ENCODE peak calls at places on chromosomes 3 and 15, in ten cellular contexts. One of them, this sample, is unnamed.

GRCh38 chr3:125280966-125281365 is 68.4 kb upstream of the SLC12A8 start:
- DNase-seq in left ventricle myocardium inferior: no peak
- DNase-seq in nephron progenitor cell: no peak
- DNase-seq in HS-5: peak
- DNase-seq in fibroblast of pulmonary artery: peak
- DNase-seq in heart left ventricle: peak
- DNase-seq in T-helper 2 cell: no peak
- DNase-seq in NCI-H2171: no peak
- DNase-seq in GM04504: peak
- DNase-seq in foreskin fibroblast: peak
- DNase-seq in this sample: no peak

GRCh38 chr3:50972029-50972428 is 297.3 kb downstream of the DOCK3 start:
- DNase-seq in left ventricle myocardium inferior: no peak
- DNase-seq in T-helper 2 cell: no peak
- DNase-seq in NCI-H2171: no peak
- DNase-seq in foreskin fibroblast: no peak
- DNase-seq in GM04504: no peak
- DNase-seq in HS-5: no peak
- DNase-seq in heart left ventricle: no peak
- DNase-seq in fibroblast of pulmonary artery: no peak
- DNase-seq in nephron progenitor cell: no peak
- DNase-seq in this sample: no peak

GRCh38 chr3:170614214-170614966 is 28.5 kb upstream of the SLC7A14 start:
- DNase-seq in heart left ventricle: peak
- DNase-seq in nephron progenitor cell: no peak
- DNase-seq in fibroblast of pulmonary artery: peak
- DNase-seq in left ventricle myocardium inferior: peak
- DNase-seq in GM04504: peak
- DNase-seq in foreskin fibroblast: peak
- DNase-seq in NCI-H2171: no peak
- DNase-seq in HS-5: peak
- DNase-seq in T-helper 2 cell: no peak
- DNase-seq in this sample: peak

GRCh38 chr15:63085289-63085688 is 36.4 kb upstream of the LACTB start:
- DNase-seq in foreskin fibroblast: no peak
- DNase-seq in GM04504: no peak
- DNase-seq in nephron progenitor cell: no peak
- DNase-seq in HS-5: no peak
- DNase-seq in left ventricle myocardium inferior: no peak
- DNase-seq in T-helper 2 cell: no peak
- DNase-seq in fibroblast of pulmonary artery: no peak
- DNase-seq in heart left ventricle: no peak
- DNase-seq in NCI-H2171: no peak
- DNase-seq in this sample: no peak

GRCh38 chr15:72199721-72200212 is 2.2 kb upstream of the GRAMD2A start:
- DNase-seq in GM04504: peak
- DNase-seq in HS-5: no peak
- DNase-seq in left ventricle myocardium inferior: peak
- DNase-seq in nephron progenitor cell: peak
- DNase-seq in foreskin fibroblast: peak
- DNase-seq in heart left ventricle: peak
- DNase-seq in fibroblast of pulmonary artery: peak
- DNase-seq in NCI-H2171: peak
- DNase-seq in T-helper 2 cell: no peak
- DNase-seq in this sample: no peak

GRCh38 chr3:37115451-37115850 is 58.9 kb downstream of the LRRFIP2 start:
- DNase-seq in T-helper 2 cell: no peak
- DNase-seq in fibroblast of pulmonary artery: peak
- DNase-seq in HS-5: peak
- DNase-seq in left ventricle myocardium inferior: no peak
- DNase-seq in nephron progenitor cell: no peak
- DNase-seq in GM04504: no peak
- DNase-seq in heart left ventricle: no peak
- DNase-seq in NCI-H2171: no peak
- DNase-seq in foreskin fibroblast: peak
- DNase-seq in this sample: no peak

GRCh38 chr3:119367000-119367399 is 72.8 kb downstream of the ARHGAP31 start:
- DNase-seq in NCI-H2171: no peak
- DNase-seq in GM04504: no peak
- DNase-seq in HS-5: no peak
- DNase-seq in nephron progenitor cell: no peak
- DNase-seq in foreskin fibroblast: no peak
- DNase-seq in heart left ventricle: no peak
- DNase-seq in left ventricle myocardium inferior: no peak
- DNase-seq in T-helper 2 cell: no peak
- DNase-seq in fibroblast of pulmonary artery: no peak
- DNase-seq in this sample: no peak

GRCh38 chr3:154885016-154885415 is 195.1 kb upstream of the MME start:
- DNase-seq in foreskin fibroblast: peak
- DNase-seq in GM04504: peak
- DNase-seq in nephron progenitor cell: no peak
- DNase-seq in HS-5: no peak
- DNase-seq in NCI-H2171: no peak
- DNase-seq in fibroblast of pulmonary artery: peak
- DNase-seq in heart left ventricle: no peak
- DNase-seq in T-helper 2 cell: no peak
- DNase-seq in left ventricle myocardium inferior: no peak
- DNase-seq in this sample: peak

GRCh38 chr3:79018671-79019136 is 749.1 kb downstream of the ROBO1 start:
- DNase-seq in T-helper 2 cell: no peak
- DNase-seq in heart left ventricle: peak
- DNase-seq in left ventricle myocardium inferior: peak
- DNase-seq in fibroblast of pulmonary artery: peak
- DNase-seq in nephron progenitor cell: peak
- DNase-seq in NCI-H2171: no peak
- DNase-seq in HS-5: no peak
- DNase-seq in foreskin fibroblast: peak
- DNase-seq in GM04504: peak
- DNase-seq in this sample: no peak

GRCh38 chr3:16433701-16434151 is 79.8 kb downstream of the RFTN1 start:
- DNase-seq in T-helper 2 cell: no peak
- DNase-seq in nephron progenitor cell: no peak
- DNase-seq in foreskin fibroblast: no peak
- DNase-seq in left ventricle myocardium inferior: no peak
- DNase-seq in heart left ventricle: no peak
- DNase-seq in fibroblast of pulmonary artery: no peak
- DNase-seq in HS-5: no peak
- DNase-seq in NCI-H2171: no peak
- DNase-seq in GM04504: no peak
- DNase-seq in this sample: no peak

GRCh38 chr15:78730955-78731354 is 80.3 kb downstream of the ADAMTS7 start:
- DNase-seq in heart left ventricle: no peak
- DNase-seq in left ventricle myocardium inferior: no peak
- DNase-seq in GM04504: no peak
- DNase-seq in foreskin fibroblast: no peak
- DNase-seq in HS-5: no peak
- DNase-seq in nephron progenitor cell: no peak
- DNase-seq in NCI-H2171: no peak
- DNase-seq in T-helper 2 cell: no peak
- DNase-seq in fibroblast of pulmonary artery: no peak
- DNase-seq in this sample: no peak

GRCh38 chr15:55789066-55789660 is 46.2 kb upstream of the PRTG start:
- DNase-seq in heart left ventricle: peak
- DNase-seq in GM04504: no peak
- DNase-seq in NCI-H2171: no peak
- DNase-seq in nephron progenitor cell: no peak
- DNase-seq in HS-5: no peak
- DNase-seq in foreskin fibroblast: no peak
- DNase-seq in left ventricle myocardium inferior: peak
- DNase-seq in fibroblast of pulmonary artery: no peak
- DNase-seq in T-helper 2 cell: peak
- DNase-seq in this sample: no peak

GRCh38 chr3:117746091-117746490 is 1036.5 kb downstream of the TUSC7 start:
- DNase-seq in foreskin fibroblast: no peak
- DNase-seq in T-helper 2 cell: no peak
- DNase-seq in heart left ventricle: no peak
- DNase-seq in GM04504: no peak
- DNase-seq in HS-5: no peak
- DNase-seq in NCI-H2171: no peak
- DNase-seq in nephron progenitor cell: no peak
- DNase-seq in left ventricle myocardium inferior: no peak
- DNase-seq in fibroblast of pulmonary artery: no peak
- DNase-seq in this sample: no peak

GRCh38 chr3:50352762-50353161 is 2.1 kb downstream of the CYB561D2 start:
- DNase-seq in left ventricle myocardium inferior: no peak
- DNase-seq in GM04504: no peak
- DNase-seq in HS-5: no peak
- DNase-seq in fibroblast of pulmonary artery: no peak
- DNase-seq in heart left ventricle: no peak
- DNase-seq in foreskin fibroblast: peak
- DNase-seq in T-helper 2 cell: no peak
- DNase-seq in NCI-H2171: no peak
- DNase-seq in nephron progenitor cell: no peak
- DNase-seq in this sample: no peak

GRCh38 chr15:71171195-71171594 is 55.9 kb downstream of the THSD4 start:
- DNase-seq in fibroblast of pulmonary artery: no peak
- DNase-seq in HS-5: no peak
- DNase-seq in left ventricle myocardium inferior: no peak
- DNase-seq in GM04504: no peak
- DNase-seq in nephron progenitor cell: no peak
- DNase-seq in T-helper 2 cell: no peak
- DNase-seq in foreskin fibroblast: no peak
- DNase-seq in heart left ventricle: no peak
- DNase-seq in NCI-H2171: no peak
- DNase-seq in this sample: no peak

GRCh38 chr3:127831723-127832172 is 9.4 kb upstream of the MGLL start:
- DNase-seq in T-helper 2 cell: no peak
- DNase-seq in fibroblast of pulmonary artery: peak
- DNase-seq in left ventricle myocardium inferior: peak
- DNase-seq in GM04504: peak
- DNase-seq in NCI-H2171: no peak
- DNase-seq in foreskin fibroblast: peak
- DNase-seq in nephron progenitor cell: peak
- DNase-seq in HS-5: no peak
- DNase-seq in heart left ventricle: peak
- DNase-seq in this sample: no peak

GRCh38 chr3:149999421-149999820 is 28.7 kb upstream of the PFN2 start:
- DNase-seq in foreskin fibroblast: no peak
- DNase-seq in left ventricle myocardium inferior: no peak
- DNase-seq in heart left ventricle: no peak
- DNase-seq in NCI-H2171: peak
- DNase-seq in T-helper 2 cell: no peak
- DNase-seq in nephron progenitor cell: no peak
- DNase-seq in HS-5: no peak
- DNase-seq in fibroblast of pulmonary artery: no peak
- DNase-seq in GM04504: no peak
- DNase-seq in this sample: no peak

GRCh38 chr3:114456742-114457141 is 162.9 kb downstream of the TIGIT start:
- DNase-seq in left ventricle myocardium inferior: no peak
- DNase-seq in foreskin fibroblast: no peak
- DNase-seq in T-helper 2 cell: no peak
- DNase-seq in heart left ventricle: no peak
- DNase-seq in GM04504: no peak
- DNase-seq in nephron progenitor cell: no peak
- DNase-seq in HS-5: no peak
- DNase-seq in NCI-H2171: no peak
- DNase-seq in fibroblast of pulmonary artery: no peak
- DNase-seq in this sample: no peak

GRCh38 chr3:149783576-149783975 is 8.8 kb downstream of the ANKUB1 start:
- DNase-seq in GM04504: peak
- DNase-seq in fibroblast of pulmonary artery: peak
- DNase-seq in T-helper 2 cell: no peak
- DNase-seq in nephron progenitor cell: no peak
- DNase-seq in HS-5: peak
- DNase-seq in NCI-H2171: no peak
- DNase-seq in foreskin fibroblast: peak
- DNase-seq in heart left ventricle: no peak
- DNase-seq in left ventricle myocardium inferior: no peak
- DNase-seq in this sample: peak

GRCh38 chr3:46970391-46971091 is 6.0 kb downstream of the CCDC12 start:
- DNase-seq in fibroblast of pulmonary artery: no peak
- DNase-seq in T-helper 2 cell: no peak
- DNase-seq in foreskin fibroblast: peak
- DNase-seq in left ventricle myocardium inferior: peak
- DNase-seq in GM04504: peak
- DNase-seq in heart left ventricle: peak
- DNase-seq in NCI-H2171: no peak
- DNase-seq in nephron progenitor cell: no peak
- DNase-seq in HS-5: no peak
- DNase-seq in this sample: no peak

GRCh38 chr3:171833775-171834460 is 9.2 kb upstream of the TMEM212 start:
- DNase-seq in fibroblast of pulmonary artery: peak
- DNase-seq in foreskin fibroblast: peak
- DNase-seq in left ventricle myocardium inferior: no peak
- DNase-seq in heart left ventricle: no peak
- DNase-seq in GM04504: no peak
- DNase-seq in NCI-H2171: no peak
- DNase-seq in nephron progenitor cell: no peak
- DNase-seq in T-helper 2 cell: no peak
- DNase-seq in HS-5: no peak
- DNase-seq in this sample: no peak

GRCh38 chr15:44537728-44538240 is 837 bp downstream of the EIF3J start:
- DNase-seq in heart left ventricle: no peak
- DNase-seq in NCI-H2171: no peak
- DNase-seq in foreskin fibroblast: no peak
- DNase-seq in HS-5: no peak
- DNase-seq in GM04504: no peak
- DNase-seq in left ventricle myocardium inferior: no peak
- DNase-seq in nephron progenitor cell: peak
- DNase-seq in T-helper 2 cell: no peak
- DNase-seq in fibroblast of pulmonary artery: peak
- DNase-seq in this sample: no peak

GRCh38 chr3:64686446-64686908 is 1.3 kb downstream of the ADAMTS9 start:
- DNase-seq in HS-5: no peak
- DNase-seq in NCI-H2171: no peak
- DNase-seq in T-helper 2 cell: no peak
- DNase-seq in left ventricle myocardium inferior: no peak
- DNase-seq in foreskin fibroblast: peak
- DNase-seq in nephron progenitor cell: peak
- DNase-seq in heart left ventricle: peak
- DNase-seq in fibroblast of pulmonary artery: no peak
- DNase-seq in GM04504: no peak
- DNase-seq in this sample: no peak

GRCh38 chr15:37733628-37734027 is 200.8 kb upstream of the TMCO5A start:
- DNase-seq in HS-5: no peak
- DNase-seq in nephron progenitor cell: no peak
- DNase-seq in left ventricle myocardium inferior: no peak
- DNase-seq in NCI-H2171: no peak
- DNase-seq in foreskin fibroblast: peak
- DNase-seq in T-helper 2 cell: no peak
- DNase-seq in heart left ventricle: no peak
- DNase-seq in fibroblast of pulmonary artery: peak
- DNase-seq in GM04504: no peak
- DNase-seq in this sample: peak

GRCh38 chr3:111910806-111911205 is 51.7 kb downstream of the PHLDB2 start:
- DNase-seq in HS-5: no peak
- DNase-seq in NCI-H2171: no peak
- DNase-seq in T-helper 2 cell: no peak
- DNase-seq in nephron progenitor cell: no peak
- DNase-seq in foreskin fibroblast: peak
- DNase-seq in GM04504: peak
- DNase-seq in left ventricle myocardium inferior: no peak
- DNase-seq in fibroblast of pulmonary artery: peak
- DNase-seq in heart left ventricle: no peak
- DNase-seq in this sample: peak

GRCh38 chr3:117706037-117706436 is 996.5 kb downstream of the TUSC7 start:
- DNase-seq in nephron progenitor cell: no peak
- DNase-seq in NCI-H2171: no peak
- DNase-seq in fibroblast of pulmonary artery: peak
- DNase-seq in GM04504: peak
- DNase-seq in heart left ventricle: no peak
- DNase-seq in HS-5: peak
- DNase-seq in T-helper 2 cell: no peak
- DNase-seq in left ventricle myocardium inferior: no peak
- DNase-seq in foreskin fibroblast: peak
- DNase-seq in this sample: peak

GRCh38 chr3:32406481-32407408 is 15.1 kb downstream of the CMTM7 start:
- DNase-seq in heart left ventricle: no peak
- DNase-seq in NCI-H2171: no peak
- DNase-seq in HS-5: no peak
- DNase-seq in GM04504: no peak
- DNase-seq in left ventricle myocardium inferior: no peak
- DNase-seq in nephron progenitor cell: no peak
- DNase-seq in T-helper 2 cell: no peak
- DNase-seq in foreskin fibroblast: no peak
- DNase-seq in fibroblast of pulmonary artery: no peak
- DNase-seq in this sample: no peak

GRCh38 chr3:171461087-171461917 is 1.1 kb upstream of the TNIK start:
- DNase-seq in T-helper 2 cell: no peak
- DNase-seq in NCI-H2171: peak
- DNase-seq in foreskin fibroblast: peak
- DNase-seq in HS-5: peak
- DNase-seq in fibroblast of pulmonary artery: peak
- DNase-seq in nephron progenitor cell: no peak
- DNase-seq in GM04504: no peak
- DNase-seq in heart left ventricle: no peak
- DNase-seq in left ventricle myocardium inferior: no peak
- DNase-seq in this sample: no peak

This sample was measured in AG04449.